ENCODE peak calls at places on chromosomes 5 and 9, in five cellular contexts. T is brain microvascular endothelial cell; D is stimulated activated effector memory CD8-positive, alpha-beta T cell treated with anti-CD3 and anti-CD28 coated beads, Interleukin-12 subunit alpha, Interleukin-12 subunit beta, amount 100 ng/mL, for 72 hours; M is NCI-H460; F is COR-L47. X is an unnamed sample.

GRCh38 chr5:67149933-67150523 is 46.6 kb downstream of the CD180 start:
- DNase-seq in T (peak), D (no peak), M (no peak), F (peak), X (no peak)

GRCh38 chr5:79301046-79301712 is 65.2 kb downstream of the JMY start:
- DNase-seq in T (no peak), D (no peak), M (no peak), F (no peak), X (no peak)

GRCh38 chr9:127035948-127036347 is 86.5 kb downstream of the ANGPTL2 start:
- DNase-seq in T (no peak), D (no peak), M (no peak), F (no peak), X (no peak)

GRCh38 chr9:130607640-130608420 is 28.5 kb downstream of the FUBP3 start:
- DNase-seq in T (peak), D (no peak), M (no peak), F (no peak), X (peak)

GRCh38 chr5:57334475-57334874 is 148.1 kb downstream of the ACTBL2 start:
- DNase-seq in T (no peak), D (no peak), M (no peak), F (no peak), X (no peak)

GRCh38 chr9:2132484-2133082 is 117.4 kb downstream of the SMARCA2 start:
- DNase-seq in T (no peak), D (no peak), M (peak), F (peak), X (no peak)

GRCh38 chr5:78137290-78137689 is 157.2 kb downstream of the AP3B1 start:
- DNase-seq in T (no peak), D (no peak), M (no peak), F (no peak), X (no peak)

GRCh38 chr5:45622365-45622764 is 73.8 kb downstream of the HCN1 start:
- DNase-seq in T (no peak), D (no peak), M (no peak), F (no peak), X (no peak)

GRCh38 chr9:16207161-16207560 is 654.3 kb downstream of the CCDC171 start:
- DNase-seq in T (peak), D (no peak), M (no peak), F (no peak), X (peak)

GRCh38 chr9:114538241-114538640 is 33.0 kb upstream of the WHRN start:
- DNase-seq in T (no peak), D (no peak), M (peak), F (peak), X (no peak)

GRCh38 chr5:172748341-172748843 is 22.6 kb downstream of the DUSP1 start:
- DNase-seq in T (peak), D (no peak), M (no peak), F (no peak), X (no peak)

GRCh38 chr5:153276151-153276550 is 214.3 kb upstream of the GRIA1 start:
- DNase-seq in T (peak), D (no peak), M (peak), F (no peak), X (peak)

GRCh38 chr9:99682870-99683269 is 138.8 kb upstream of the NR4A3 start:
- DNase-seq in T (no peak), D (no peak), M (no peak), F (no peak), X (no peak)

GRCh38 chr5:313265-313664 is 8.2 kb upstream of the AHRR start:
- DNase-seq in T (no peak), D (no peak), M (no peak), F (no peak), X (no peak)

GRCh38 chr5:178370102-178370501 is 137.5 kb upstream of the PHYKPL start:
- DNase-seq in T (no peak), D (no peak), M (no peak), F (no peak), X (no peak)

GRCh38 chr9:121321039-121321503 is 49.0 kb downstream of the STOM start:
- DNase-seq in T (peak), D (no peak), M (no peak), F (no peak), X (no peak)

GRCh38 chr9:31137151-31137849 is 1247.1 kb upstream of the ACO1 start:
- DNase-seq in T (peak), D (no peak), M (no peak), F (no peak), X (peak)

GRCh38 chr9:78692871-78693270 is 395.9 kb downstream of the PSAT1 start:
- DNase-seq in T (peak), D (no peak), M (no peak), F (no peak), X (no peak)

GRCh38 chr9:123555612-123556011 is 199.6 kb downstream of the CRB2 start:
- DNase-seq in T (no peak), D (no peak), M (no peak), F (no peak), X (no peak)

GRCh38 chr9:128159073-128159783 is 837 bp upstream of the BBLN start:
- DNase-seq in T (no peak), D (peak), M (no peak), F (no peak), X (no peak)

GRCh38 chr9:93567271-93567959 is 9.0 kb upstream of the PHF2 start:
- DNase-seq in T (no peak), D (no peak), M (no peak), F (no peak), X (no peak)

GRCh38 chr9:29966247-29966646 is 2393.0 kb upstream of the C9orf72 start:
- DNase-seq in T (peak), D (no peak), M (no peak), F (no peak), X (no peak)

GRCh38 chr5:125311743-125312142 is 565.3 kb upstream of the ZNF608 start:
- DNase-seq in T (peak), D (no peak), M (peak), F (no peak), X (no peak)

GRCh38 chr5:170184007-170184687 is 48.6 kb upstream of the C5orf58 start:
- DNase-seq in T (peak), D (peak), M (peak), F (peak), X (peak)

GRCh38 chr5:74957906-74958305 is 91.7 kb upstream of the FAM169A start:
- DNase-seq in T (no peak), D (no peak), M (no peak), F (no peak), X (no peak)

GRCh38 chr9:91771027-91771426 is 179.0 kb downstream of the ROR2 start:
- DNase-seq in T (peak), D (no peak), M (no peak), F (no peak), X (peak)

GRCh38 chr5:151031554-151031953 is 11.2 kb downstream of the GPX3 start:
- DNase-seq in T (no peak), D (no peak), M (no peak), F (no peak), X (no peak)

GRCh38 chr5:43523662-43524072 is 8.7 kb upstream of the C5orf34 start:
- DNase-seq in T (no peak), D (no peak), M (no peak), F (no peak), X (no peak)

GRCh38 chr5:140806834-140807775 is at the start of gene PCDHA4:
- DNase-seq in T (no peak), D (no peak), M (peak), F (no peak), X (no peak)

GRCh38 chr5:78280261-78280660 is 14.2 kb downstream of the AP3B1 start:
- DNase-seq in T (no peak), D (no peak), M (no peak), F (no peak), X (peak)

GRCh38 chr9:135901826-135902225 is 5.5 kb downstream of the CAMSAP1 start:
- DNase-seq in T (no peak), D (no peak), M (no peak), F (no peak), X (no peak)

GRCh38 chr5:110099562-110099961 is 409.8 kb downstream of the MAN2A1 start:
- DNase-seq in T (no peak), D (no peak), M (no peak), F (no peak), X (no peak)

GRCh38 chr5:35332551-35332950 is 102.3 kb upstream of the PRLR start:
- DNase-seq in T (no peak), D (no peak), M (no peak), F (no peak), X (no peak)

GRCh38 chr5:173201636-173202265 is 33.3 kb downstream of the NKX2-5 start:
- DNase-seq in T (peak), D (no peak), M (peak), F (no peak), X (peak)

GRCh38 chr5:111774525-111774924 is 17.5 kb upstream of the NREP start:
- DNase-seq in T (peak), D (no peak), M (no peak), F (no peak), X (peak)

GRCh38 chr9:130660683-130661460 is 3.5 kb upstream of the PRDM12 start:
- DNase-seq in T (no peak), D (no peak), M (no peak), F (no peak), X (no peak)

GRCh38 chr9:4739587-4740372 is 1.2 kb downstream of the AK3 start:
- DNase-seq in T (no peak), D (no peak), M (no peak), F (no peak), X (no peak)

GRCh38 chr9:91395106-91395552 is 28.5 kb downstream of the NFIL3 start:
- DNase-seq in T (peak), D (no peak), M (peak), F (no peak), X (no peak)

GRCh38 chr5:95862636-95863382 is 40.3 kb upstream of the GLRX start:
- DNase-seq in T (no peak), D (no peak), M (peak), F (no peak), X (no peak)

X was measured in MG63.